ENCODE peak calls at places on chromosomes 13 and 19, in ten cellular contexts. One of them, this sample, is unnamed.

GRCh38 chr13:42337808-42338600 is 66.1 kb downstream of the AKAP11 start:
- DNase-seq in heart right ventricle: no peak
- DNase-seq in lung: no peak
- DNase-seq in pancreas: no peak
- DNase-seq in CD8-positive, alpha-beta T cell: no peak
- DNase-seq in colonic mucosa: no peak
- DNase-seq in body of pancreas: no peak
- DNase-seq in right lobe of liver: no peak
- DNase-seq in transverse colon: no peak
- DNase-seq in fibroblast of lung: no peak
- DNase-seq in this sample: no peak

GRCh38 chr13:37345869-37346268 is 240.4 kb upstream of the CSNK1A1L start:
- DNase-seq in heart right ventricle: no peak
- DNase-seq in right lobe of liver: no peak
- DNase-seq in pancreas: no peak
- DNase-seq in colonic mucosa: no peak
- DNase-seq in transverse colon: no peak
- DNase-seq in CD8-positive, alpha-beta T cell: no peak
- DNase-seq in lung: no peak
- DNase-seq in fibroblast of lung: no peak
- DNase-seq in body of pancreas: no peak
- DNase-seq in this sample: no peak

GRCh38 chr13:42864952-42865634 is 83.7 kb downstream of the FAM216B start:
- DNase-seq in body of pancreas: no peak
- DNase-seq in pancreas: no peak
- DNase-seq in CD8-positive, alpha-beta T cell: no peak
- DNase-seq in right lobe of liver: no peak
- DNase-seq in colonic mucosa: no peak
- DNase-seq in lung: no peak
- DNase-seq in heart right ventricle: no peak
- DNase-seq in fibroblast of lung: no peak
- DNase-seq in transverse colon: no peak
- DNase-seq in this sample: no peak

GRCh38 chr19:54573330-54573872 is at the start of gene LILRA2:
- DNase-seq in right lobe of liver: peak
- DNase-seq in lung: peak
- DNase-seq in colonic mucosa: no peak
- DNase-seq in CD8-positive, alpha-beta T cell: no peak
- DNase-seq in pancreas: no peak
- DNase-seq in heart right ventricle: no peak
- DNase-seq in body of pancreas: no peak
- DNase-seq in fibroblast of lung: no peak
- DNase-seq in transverse colon: no peak
- DNase-seq in this sample: no peak

GRCh38 chr13:51645154-51645650 is 60.9 kb downstream of the WDFY2 start:
- DNase-seq in right lobe of liver: no peak
- DNase-seq in pancreas: no peak
- DNase-seq in CD8-positive, alpha-beta T cell: peak
- DNase-seq in colonic mucosa: no peak
- DNase-seq in heart right ventricle: no peak
- DNase-seq in transverse colon: no peak
- DNase-seq in lung: no peak
- DNase-seq in fibroblast of lung: peak
- DNase-seq in body of pancreas: no peak
- DNase-seq in this sample: no peak

GRCh38 chr13:24167666-24168391 is 7.3 kb downstream of the SPATA13 start:
- DNase-seq in right lobe of liver: no peak
- DNase-seq in fibroblast of lung: no peak
- DNase-seq in CD8-positive, alpha-beta T cell: no peak
- DNase-seq in colonic mucosa: no peak
- DNase-seq in body of pancreas: no peak
- DNase-seq in transverse colon: no peak
- DNase-seq in heart right ventricle: no peak
- DNase-seq in pancreas: no peak
- DNase-seq in lung: no peak
- DNase-seq in this sample: no peak

GRCh38 chr13:76965759-76966421 is 17.6 kb downstream of the ACOD1 start:
- DNase-seq in pancreas: no peak
- DNase-seq in CD8-positive, alpha-beta T cell: no peak
- DNase-seq in right lobe of liver: no peak
- DNase-seq in fibroblast of lung: peak
- DNase-seq in lung: no peak
- DNase-seq in transverse colon: peak
- DNase-seq in colonic mucosa: peak
- DNase-seq in body of pancreas: peak
- DNase-seq in heart right ventricle: peak
- DNase-seq in this sample: no peak

GRCh38 chr13:39415403-39415802 is 187.6 kb downstream of the LHFPL6 start:
- DNase-seq in heart right ventricle: peak
- DNase-seq in right lobe of liver: no peak
- DNase-seq in colonic mucosa: peak
- DNase-seq in lung: peak
- DNase-seq in fibroblast of lung: peak
- DNase-seq in body of pancreas: peak
- DNase-seq in pancreas: peak
- DNase-seq in CD8-positive, alpha-beta T cell: no peak
- DNase-seq in transverse colon: no peak
- DNase-seq in this sample: peak

DNA sequence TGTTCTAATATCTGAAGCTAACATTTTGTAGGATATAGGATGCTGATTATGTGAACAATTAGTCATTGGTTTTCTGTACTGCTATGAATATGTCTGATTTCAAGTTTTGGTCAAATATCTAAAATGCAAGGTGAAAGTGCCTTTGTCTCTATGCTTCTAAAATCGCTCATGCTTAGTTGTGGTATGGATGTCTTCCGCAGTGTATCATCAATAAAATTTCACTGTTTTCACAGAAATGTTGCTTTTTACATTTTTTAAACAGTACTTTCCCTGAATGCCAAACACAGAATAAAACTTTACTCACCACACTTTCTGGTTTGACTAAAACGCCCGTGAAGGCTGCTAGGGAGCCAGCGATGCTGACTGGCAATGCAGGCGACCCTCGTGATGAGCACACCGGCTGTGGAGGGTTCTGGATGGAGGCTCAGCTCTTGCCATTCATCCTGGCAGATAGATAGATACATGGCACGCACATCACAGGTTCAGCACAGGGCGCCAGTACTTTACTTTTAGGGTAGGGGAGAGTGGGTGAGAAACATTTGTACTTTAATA is 40.1 kb downstream of the SLC7A9 start:
- DNase-seq in heart right ventricle: no peak
- DNase-seq in fibroblast of lung: no peak
- DNase-seq in transverse colon: no peak
- DNase-seq in colonic mucosa: no peak
- DNase-seq in pancreas: no peak
- DNase-seq in lung: no peak
- DNase-seq in right lobe of liver: no peak
- DNase-seq in body of pancreas: no peak
- DNase-seq in CD8-positive, alpha-beta T cell: no peak
- DNase-seq in this sample: no peak
- H3K27ac ChIP-seq in heart right ventricle: no peak
- H3K27ac ChIP-seq in fibroblast of lung: no peak
- H3K27ac ChIP-seq in transverse colon: no peak
- H3K27ac ChIP-seq in colonic mucosa: no peak
- H3K27ac ChIP-seq in pancreas: no peak
- H3K27ac ChIP-seq in lung: no peak
- H3K27ac ChIP-seq in right lobe of liver: no peak
- H3K27ac ChIP-seq in body of pancreas: no peak
- H3K27ac ChIP-seq in CD8-positive, alpha-beta T cell: no peak
- H3K27ac ChIP-seq in this sample: no peak

GRCh38 chr13:110062777-110063442 is 244.0 kb downstream of the COL4A1 start:
- DNase-seq in CD8-positive, alpha-beta T cell: no peak
- DNase-seq in body of pancreas: no peak
- DNase-seq in right lobe of liver: peak
- DNase-seq in fibroblast of lung: no peak
- DNase-seq in transverse colon: no peak
- DNase-seq in lung: no peak
- DNase-seq in heart right ventricle: no peak
- DNase-seq in pancreas: no peak
- DNase-seq in colonic mucosa: no peak
- DNase-seq in this sample: no peak

GRCh38 chr13:110064022-110064421 is 242.9 kb downstream of the COL4A1 start:
- DNase-seq in right lobe of liver: no peak
- DNase-seq in transverse colon: no peak
- DNase-seq in lung: no peak
- DNase-seq in body of pancreas: no peak
- DNase-seq in fibroblast of lung: no peak
- DNase-seq in CD8-positive, alpha-beta T cell: no peak
- DNase-seq in heart right ventricle: no peak
- DNase-seq in colonic mucosa: no peak
- DNase-seq in pancreas: no peak
- DNase-seq in this sample: no peak

GRCh38 chr13:110062077-110062776 is 244.7 kb downstream of the COL4A1 start:
- DNase-seq in heart right ventricle: peak
- DNase-seq in fibroblast of lung: no peak
- DNase-seq in transverse colon: no peak
- DNase-seq in right lobe of liver: peak
- DNase-seq in CD8-positive, alpha-beta T cell: no peak
- DNase-seq in colonic mucosa: no peak
- DNase-seq in pancreas: peak
- DNase-seq in lung: no peak
- DNase-seq in body of pancreas: peak
- DNase-seq in this sample: no peak

GRCh38 chr13:110063490-110063889 is 243.5 kb downstream of the COL4A1 start:
- DNase-seq in CD8-positive, alpha-beta T cell: no peak
- DNase-seq in heart right ventricle: no peak
- DNase-seq in body of pancreas: no peak
- DNase-seq in pancreas: no peak
- DNase-seq in fibroblast of lung: no peak
- DNase-seq in transverse colon: no peak
- DNase-seq in lung: no peak
- DNase-seq in colonic mucosa: no peak
- DNase-seq in right lobe of liver: peak
- DNase-seq in this sample: no peak

DNA sequence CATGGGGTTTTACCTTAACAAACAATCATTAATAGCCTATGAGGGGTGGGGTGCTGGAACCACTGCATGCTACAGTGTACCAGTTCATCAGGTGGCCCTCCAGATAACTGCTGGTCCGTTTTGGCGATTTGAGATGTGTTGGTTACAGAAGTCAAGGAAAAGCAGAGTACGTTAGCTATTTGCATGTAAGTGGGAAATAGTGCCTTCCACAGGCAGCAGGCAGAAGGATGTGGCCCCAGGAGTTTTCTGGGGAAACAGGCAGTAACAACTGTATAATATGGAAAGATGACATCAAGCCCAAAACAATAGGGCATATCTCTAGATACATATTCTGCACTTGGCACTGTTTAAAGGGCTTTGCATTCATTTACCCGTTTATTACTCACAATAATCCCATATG is 245.7 kb downstream of the COL4A1 start:
- DNase-seq in heart right ventricle: no peak
- DNase-seq in fibroblast of lung: no peak
- DNase-seq in pancreas: no peak
- DNase-seq in CD8-positive, alpha-beta T cell: no peak
- DNase-seq in colonic mucosa: no peak
- DNase-seq in right lobe of liver: no peak
- DNase-seq in body of pancreas: no peak
- DNase-seq in lung: no peak
- DNase-seq in transverse colon: no peak
- DNase-seq in this sample: no peak
- TF ChIP-seq CTCF in heart right ventricle: no peak
- TF ChIP-seq CTCF in fibroblast of lung: no peak
- TF ChIP-seq CTCF in pancreas: no peak
- TF ChIP-seq CTCF in CD8-positive, alpha-beta T cell: no peak
- TF ChIP-seq CTCF in colonic mucosa: no peak
- TF ChIP-seq CTCF in right lobe of liver: no peak
- TF ChIP-seq CTCF in body of pancreas: no peak
- TF ChIP-seq CTCF in lung: no peak
- TF ChIP-seq CTCF in transverse colon: no peak
- TF ChIP-seq CTCF in this sample: peak

DNA sequence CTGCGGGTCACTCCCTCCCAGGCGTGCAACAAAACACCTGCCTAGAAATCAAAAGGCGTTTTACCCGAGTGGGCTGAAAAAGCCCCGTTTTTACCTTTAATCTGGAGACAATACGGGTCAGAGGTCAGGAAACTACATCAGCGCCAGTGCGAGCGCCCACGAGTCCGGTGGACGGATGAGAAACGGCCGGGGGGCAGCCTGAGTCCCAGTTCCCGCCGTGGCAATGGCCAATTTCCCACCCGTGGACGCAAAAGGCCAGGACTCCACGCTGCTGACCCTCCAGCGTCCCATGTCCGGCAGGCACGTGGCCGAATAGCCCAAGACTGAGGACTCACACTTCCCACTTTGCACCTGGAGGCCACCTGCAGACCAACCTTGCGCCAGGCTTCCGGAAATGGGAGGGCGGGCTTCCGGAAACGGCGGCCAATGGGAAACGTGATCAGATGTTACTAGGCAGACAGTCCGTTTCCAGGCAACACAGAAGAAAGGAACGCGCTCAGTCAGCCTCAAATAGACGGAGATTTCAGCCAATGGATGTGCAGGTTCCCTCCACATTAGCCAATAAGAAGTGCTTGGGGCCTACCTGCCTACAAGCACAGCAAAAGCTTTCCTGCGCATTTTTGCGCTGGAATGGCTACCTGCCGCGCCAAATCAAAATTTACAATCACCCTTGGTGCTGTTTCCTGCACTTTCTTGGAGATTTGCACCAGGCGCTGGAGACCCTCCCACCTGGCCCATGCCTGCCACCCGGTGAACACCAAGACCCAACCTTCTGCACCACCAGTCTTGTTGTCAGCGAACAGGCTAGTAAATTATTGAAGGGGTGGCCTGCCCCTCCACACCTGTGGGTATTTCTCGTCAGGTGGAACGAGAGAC is 47.4 kb downstream of the ZFP14 start:
- DNase-seq in lung: peak
- DNase-seq in transverse colon: peak
- DNase-seq in colonic mucosa: peak
- DNase-seq in right lobe of liver: peak
- DNase-seq in heart right ventricle: peak
- DNase-seq in pancreas: peak
- DNase-seq in CD8-positive, alpha-beta T cell: peak
- DNase-seq in fibroblast of lung: peak
- DNase-seq in body of pancreas: peak
- DNase-seq in this sample: peak
- H3K4me3 ChIP-seq in lung: peak
- H3K4me3 ChIP-seq in transverse colon: peak
- H3K4me3 ChIP-seq in colonic mucosa: peak
- H3K4me3 ChIP-seq in right lobe of liver: peak
- H3K4me3 ChIP-seq in heart right ventricle: peak
- H3K4me3 ChIP-seq in pancreas: peak
- H3K4me3 ChIP-seq in CD8-positive, alpha-beta T cell: peak
- H3K4me3 ChIP-seq in fibroblast of lung: peak
- H3K4me3 ChIP-seq in body of pancreas: peak
- H3K4me3 ChIP-seq in this sample: peak

DNA sequence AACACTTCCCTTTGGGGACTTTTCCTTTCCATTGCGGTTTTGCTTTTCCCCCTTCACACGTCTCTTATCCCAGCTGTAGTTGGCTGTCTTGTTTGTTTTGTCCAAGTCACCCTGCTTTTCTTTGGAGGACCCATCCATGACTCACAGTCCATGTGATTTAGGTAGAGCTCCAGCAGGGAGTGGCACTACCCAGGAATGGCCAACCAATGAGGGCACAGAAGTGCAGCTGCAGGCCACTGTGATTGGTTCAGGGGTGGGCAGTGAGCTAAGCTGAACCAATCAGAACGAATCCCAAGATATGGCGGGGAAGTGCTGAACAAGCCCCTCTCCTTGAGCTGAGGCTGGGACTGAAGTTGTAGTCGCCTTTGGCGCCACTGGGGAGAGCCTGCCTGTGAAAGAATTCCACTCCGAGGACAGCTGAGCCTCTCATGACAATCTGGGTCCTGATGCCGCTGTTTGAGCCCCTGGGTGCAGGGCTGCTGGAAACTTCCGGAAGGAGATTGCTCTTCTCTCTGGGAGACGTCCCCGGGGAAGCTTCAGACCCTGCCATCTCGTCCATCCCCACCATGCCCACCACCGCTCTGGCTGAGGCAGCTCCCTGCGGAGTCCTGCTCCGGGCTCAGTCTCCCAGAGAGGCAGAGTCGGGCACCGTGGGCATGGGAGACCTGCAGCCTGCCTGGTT is 62.9 kb upstream of the URI1 start:
- DNase-seq in lung: no peak
- DNase-seq in pancreas: no peak
- DNase-seq in CD8-positive, alpha-beta T cell: no peak
- DNase-seq in transverse colon: no peak
- DNase-seq in body of pancreas: no peak
- DNase-seq in fibroblast of lung: peak
- DNase-seq in heart right ventricle: no peak
- DNase-seq in right lobe of liver: no peak
- DNase-seq in colonic mucosa: no peak
- DNase-seq in this sample: no peak
- H3K27ac ChIP-seq in lung: no peak
- H3K27ac ChIP-seq in pancreas: no peak
- H3K27ac ChIP-seq in CD8-positive, alpha-beta T cell: no peak
- H3K27ac ChIP-seq in transverse colon: no peak
- H3K27ac ChIP-seq in body of pancreas: no peak
- H3K27ac ChIP-seq in fibroblast of lung: no peak
- H3K27ac ChIP-seq in heart right ventricle: no peak
- H3K27ac ChIP-seq in right lobe of liver: no peak
- H3K27ac ChIP-seq in colonic mucosa: no peak
- H3K27ac ChIP-seq in this sample: no peak

This sample was measured in WERI-Rb-1.